ENCODE peak calls at places on chromosomes 12 and 14, in five cellular contexts. F, V, J, Z and X are unnamed samples.

GRCh38 chr12:67424784-67425183 is 155.6 kb downstream of the CAND1 start:
- DNase-seq in J (no peak), Z (no peak), F (no peak), V (no peak), X (no peak)

GRCh38 chr14:104209985-104210520 is 71.7 kb downstream of the KIF26A start:
- DNase-seq in V (no peak), F (no peak), J (no peak), Z (no peak), X (no peak)

GRCh38 chr12:82329508-82329907 is 28.7 kb downstream of the CCDC59 start:
- DNase-seq in Z (no peak), F (no peak), V (no peak), J (no peak), X (no peak)

GRCh38 chr12:120472521-120472920 is 3.0 kb upstream of the SRSF9 start:
- DNase-seq in F (no peak), Z (no peak), V (no peak), J (no peak), X (no peak)

GRCh38 chr14:34038358-34039057 is 87.6 kb upstream of the EGLN3 start:
- DNase-seq in J (no peak), V (no peak), Z (no peak), F (no peak), X (no peak)

GRCh38 chr12:132836803-132837331 is 8.2 kb upstream of the GOLGA3 start:
- DNase-seq in Z (no peak), J (no peak), F (no peak), V (no peak), X (no peak)

GRCh38 chr12:5907812-5908211 is 37.2 kb downstream of the ANO2 start:
- DNase-seq in V (no peak), J (no peak), Z (no peak), F (no peak), X (no peak)

GRCh38 chr12:49827351-49828099 is 688 bp downstream of the NCKAP5L start:
- DNase-seq in V (peak; percentile 74), Z (peak; percentile 60), F (no peak), J (no peak), X (peak; percentile 45)

GRCh38 chr12:51922146-51922545 is 14.8 kb downstream of the ACVRL1 start:
- DNase-seq in J (no peak), F (no peak), V (no peak), Z (no peak), X (no peak)

GRCh38 chr12:116898675-116899074 is 12.1 kb upstream of the FBXW8 start:
- DNase-seq in J (no peak), F (no peak), Z (no peak), V (no peak), X (no peak)

GRCh38 chr12:108912361-108912760 is 32.5 kb downstream of the DAO start:
- DNase-seq in Z (no peak), J (no peak), F (no peak), V (no peak), X (no peak)

GRCh38 chr12:27449011-27449410 is 2.5 kb downstream of the SMCO2 start:
- DNase-seq in F (no peak), V (no peak), Z (no peak), J (no peak), X (no peak)

GRCh38 chr12:58530421-58531067 is 389.8 kb downstream of the LRIG3 start:
- DNase-seq in Z (no peak), J (no peak), V (no peak), F (no peak), X (no peak)

GRCh38 chr14:105385322-105385637 is 13.1 kb upstream of the TEX22 start:
- DNase-seq in J (no peak), V (no peak), Z (no peak), F (no peak), X (no peak)

GRCh38 chr14:54567224-54567633 is 301 bp downstream of the SAMD4A start:
- DNase-seq in Z (no peak), V (no peak), F (no peak), J (no peak), X (no peak)

GRCh38 chr12:121295123-121295745 is 1.3 kb downstream of the CAMKK2 start:
- DNase-seq in J (peak; percentile 15), Z (no peak), V (no peak), F (no peak), X (no peak)

GRCh38 chr12:1634149-1634548 is 5.1 kb downstream of the WNT5B start:
- DNase-seq in Z (no peak), F (no peak), V (no peak), J (no peak), X (no peak)

GRCh38 chr14:104968541-104969401 is 9.4 kb downstream of the AHNAK2 start:
- DNase-seq in F (no peak), Z (no peak), V (no peak), J (no peak), X (no peak)

GRCh38 chr14:61103541-61104339 is 122.7 kb downstream of the SLC38A6 start:
- DNase-seq in J (peak; percentile 86), V (no peak), F (peak; percentile 80), Z (no peak), X (peak; percentile 82)